ENCODE peak calls at places on chromosomes 16 and 17, in four cellular contexts. F is GM10248, I is body of pancreas, L is nephron progenitor cell. T is an unnamed sample.

GRCh38 chr17:6427284-6427781 is 7.6 kb downstream of the AIPL1 start:
- DNase-seq in F (peak), I (no peak), L (no peak), T (peak)

GRCh38 chr16:10787304-10787703 is 31.3 kb downstream of the TVP23A start:
- DNase-seq in F (no peak), I (no peak), L (no peak), T (no peak)

GRCh38 chr16:57610611-57611010 is 17.8 kb upstream of the ADGRG1 start:
- DNase-seq in F (no peak), I (no peak), L (no peak), T (peak)

GRCh38 chr16:84218176-84218776 is 21.5 kb downstream of the KCNG4 start:
- DNase-seq in F (no peak), I (no peak), L (no peak), T (no peak)

GRCh38 chr16:29821663-29822115 is 1.4 kb downstream of the MVP start:
- DNase-seq in F (no peak), I (peak), L (no peak), T (no peak)

GRCh38 chr16:76387994-76388393 is 110.8 kb downstream of the CNTNAP4 start:
- DNase-seq in F (no peak), I (no peak), L (no peak), T (no peak)

GRCh38 chr17:28271431-28271830 is 47.6 kb upstream of the TMEM97 start:
- DNase-seq in F (no peak), I (no peak), L (no peak), T (no peak)

GRCh38 chr17:76367647-76368046 is 13.9 kb upstream of the PRPSAP1 start:
- DNase-seq in F (no peak), I (no peak), L (no peak), T (no peak)

GRCh38 chr17:81403040-81403467 is 7.8 kb downstream of the BAHCC1 start:
- DNase-seq in F (no peak), I (no peak), L (no peak), T (no peak)

GRCh38 chr16:71943887-71944286 is 48.6 kb downstream of the IST1 start:
- DNase-seq in F (no peak), I (no peak), L (no peak), T (no peak)

GRCh38 chr16:48335961-48336360 is 49.3 kb downstream of the SIAH1 start:
- DNase-seq in F (no peak), I (no peak), L (no peak), T (no peak)

GRCh38 chr16:1713933-1714332 is 7.9 kb downstream of the MAPK8IP3 start:
- DNase-seq in F (peak), I (no peak), L (peak), T (peak)

GRCh38 chr16:11056090-11056988 is 112.0 kb downstream of the CLEC16A start:
- DNase-seq in F (no peak), I (no peak), L (no peak), T (no peak)

GRCh38 chr17:39239640-39240314 is 14.0 kb upstream of the STAC2 start:
- DNase-seq in F (peak), I (peak), L (peak), T (peak)
- TF ChIP-seq CTCF in F (peak), I (peak), L (peak), T (peak)

DNA sequence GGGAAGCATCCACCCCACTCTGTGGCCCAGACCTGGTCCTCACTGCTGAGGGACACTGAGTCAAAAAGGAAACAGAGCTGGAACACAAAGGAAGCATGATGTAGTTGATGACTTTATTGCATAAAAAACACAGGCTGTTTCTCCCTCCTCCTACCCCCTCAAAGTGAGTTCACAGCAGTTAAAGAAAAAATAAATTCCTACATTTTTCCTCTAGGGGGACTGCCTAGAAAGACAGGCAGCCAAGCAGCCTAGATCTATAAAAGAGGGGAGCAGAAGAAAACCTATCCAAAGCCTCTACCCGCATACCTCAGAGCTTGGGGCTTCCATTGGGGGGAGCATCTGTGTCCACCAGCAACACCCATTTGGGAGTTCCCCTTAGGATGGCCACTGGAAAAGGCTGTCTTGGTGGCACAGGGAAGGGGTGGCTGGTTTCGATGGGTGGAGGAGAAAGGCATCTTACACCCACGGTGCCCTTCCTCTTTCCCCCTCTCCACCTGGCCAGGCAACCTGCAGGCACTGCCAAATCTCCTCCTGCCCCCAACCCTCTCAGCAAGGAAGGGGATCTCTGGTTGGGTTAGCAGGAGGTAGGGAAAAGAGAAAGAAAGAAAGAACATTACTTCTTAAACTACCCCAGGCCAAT is 3.9 kb upstream of the SCRN2 start:
- DNase-seq in F (no peak), I (no peak), L (no peak), T (no peak)
- TF ChIP-seq CTCF in F (no peak), I (peak), L (peak), T (no peak)

GRCh38 chr16:58678716-58679115 is 5.9 kb downstream of the SLC38A7 start:
- DNase-seq in F (no peak), I (peak), L (no peak), T (no peak)
- TF ChIP-seq CTCF in F (no peak), I (peak), L (no peak), T (no peak)

GRCh38 chr17:2070241-2071023 is 15.5 kb downstream of the HIC1 start:
- DNase-seq in F (peak), I (peak), L (no peak), T (peak)
- TF ChIP-seq CTCF in F (no peak), I (no peak), L (no peak), T (no peak)

GRCh38 chr16:69330286-69331109 is at the start of gene PDF:
- DNase-seq in F (peak), I (peak), L (peak), T (peak)
- TF ChIP-seq CTCF in F (no peak), I (no peak), L (no peak), T (peak)

GRCh38 chr17:83174859-83175550 is 95.6 kb downstream of the METRNL start:
- DNase-seq in F (no peak), I (no peak), L (peak), T (no peak)
- TF ChIP-seq CTCF in F (no peak), I (no peak), L (no peak), T (no peak)

DNA sequence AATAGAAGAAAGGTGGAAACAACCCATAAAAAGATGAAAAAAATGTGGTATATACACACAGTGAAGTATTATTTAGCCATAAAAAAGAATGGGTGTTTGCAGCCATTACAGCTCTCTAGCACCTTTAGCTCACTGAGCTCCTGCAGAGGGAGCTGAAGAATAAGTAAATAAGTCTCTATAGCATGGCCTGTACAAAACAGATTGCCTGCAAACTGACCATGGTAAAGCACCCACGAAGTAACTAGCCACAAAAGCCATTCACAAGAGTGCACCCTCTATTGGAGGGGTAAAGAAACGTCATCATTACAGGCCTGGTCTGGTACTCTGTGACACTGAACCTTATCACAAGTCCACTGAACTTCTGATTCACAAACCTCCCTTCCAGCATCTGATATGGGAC is 76.3 kb downstream of the USP32 start:
- DNase-seq in F (no peak), I (no peak), L (no peak), T (no peak)
- TF ChIP-seq CTCF in F (no peak), I (no peak), L (no peak), T (no peak)

GRCh38 chr16:6682142-6682811 is 650.4 kb upstream of the RBFOX1 start:
- DNase-seq in F (no peak), I (peak), L (peak), T (peak)
- TF ChIP-seq CTCF in F (peak), I (peak), L (peak), T (peak)

T was measured in GM13976.